ENCODE peak calls at places on chromosome 16, in five cellular contexts. T is activated CD4-positive, alpha-beta T cell treated with anti-CD3 and anti-CD28 coated beads for 36 hours; L is T-helper 1 cell; H is CD8-positive, alpha-beta T cell; J is iPS-NIHi11. Y is an unnamed sample.

GRCh38 chr16:87956771-87957279 is 5.6 kb downstream of the BANP start:
- DNase-seq in T (peak), L (peak), H (no peak), J (no peak), Y (no peak)

GRCh38 chr16:66954097-66954659 is 6.9 kb upstream of the CES3 start:
- DNase-seq in T (peak), L (peak), H (peak), J (peak), Y (peak)

GRCh38 chr16:2700786-2701185 is 18.5 kb downstream of the KCTD5 start:
- DNase-seq in T (no peak), L (no peak), H (no peak), J (no peak), Y (no peak)

GRCh38 chr16:53817117-53817516 is 113.2 kb downstream of the FTO start:
- DNase-seq in T (no peak), L (no peak), H (no peak), J (no peak), Y (peak)

GRCh38 chr16:86697715-86698114 is 119.4 kb downstream of the FOXL1 start:
- DNase-seq in T (no peak), L (no peak), H (no peak), J (no peak), Y (no peak)

GRCh38 chr16:57754354-57755060 is 18.9 kb downstream of the KATNB1 start:
- DNase-seq in T (no peak), L (no peak), H (no peak), J (no peak), Y (no peak)

GRCh38 chr16:27403601-27403992 is 1.6 kb downstream of the IL21R start:
- DNase-seq in T (peak), L (peak), H (no peak), J (no peak), Y (no peak)

GRCh38 chr16:85557976-85558589 is 55.0 kb upstream of the GSE1 start:
- DNase-seq in T (peak), L (no peak), H (no peak), J (no peak), Y (peak)

GRCh38 chr16:71460246-71460645 is 1.8 kb downstream of the ZNF23 start:
- DNase-seq in T (no peak), L (no peak), H (no peak), J (no peak), Y (no peak)

GRCh38 chr16:28513484-28514181 is 7.0 kb upstream of the IL27 start:
- DNase-seq in T (no peak), L (no peak), H (no peak), J (no peak), Y (no peak)

GRCh38 chr16:19810817-19811731 is 73.6 kb downstream of the GPRC5B start:
- DNase-seq in T (no peak), L (no peak), H (no peak), J (no peak), Y (no peak)

GRCh38 chr16:51049276-51049675 is 101.8 kb downstream of the SALL1 start:
- DNase-seq in T (no peak), L (no peak), H (no peak), J (no peak), Y (no peak)

GRCh38 chr16:1142911-1143310 is 10.0 kb upstream of the CACNA1H start:
- DNase-seq in T (no peak), L (no peak), H (no peak), J (no peak), Y (no peak)

GRCh38 chr16:90035902-90036301 is 16.6 kb upstream of the DBNDD1 start:
- DNase-seq in T (no peak), L (no peak), H (no peak), J (peak), Y (no peak)

GRCh38 chr16:17360810-17361209 is 110.0 kb downstream of the XYLT1 start:
- DNase-seq in T (no peak), L (no peak), H (no peak), J (no peak), Y (no peak)

GRCh38 chr16:67435758-67436164 is 4.8 kb downstream of the HSD11B2 start:
- DNase-seq in T (no peak), L (no peak), H (no peak), J (peak), Y (no peak)

GRCh38 chr16:9099131-9099625 is 7.7 kb downstream of the HAPSTR1 start:
- DNase-seq in T (peak), L (peak), H (no peak), J (no peak), Y (peak)

GRCh38 chr16:70759666-70760065 is 41.3 kb downstream of the VAC14 start:
- DNase-seq in T (no peak), L (no peak), H (no peak), J (no peak), Y (no peak)

GRCh38 chr16:35516551-35516950 is 2057.1 kb downstream of the TP53TG3F start:
- DNase-seq in T (no peak), L (no peak), H (no peak), J (no peak), Y (no peak)

GRCh38 chr16:50548659-50549560 is 714 bp downstream of the NKD1 start:
- DNase-seq in T (no peak), L (peak), H (peak), J (no peak), Y (no peak)

GRCh38 chr16:49483251-49483650 is 109.6 kb downstream of the C16orf78 start:
- DNase-seq in T (no peak), L (no peak), H (no peak), J (no peak), Y (no peak)

GRCh38 chr16:13793788-13794461 is 126.0 kb upstream of the ERCC4 start:
- DNase-seq in T (no peak), L (no peak), H (no peak), J (no peak), Y (peak)

GRCh38 chr16:86120982-86121242 is 221.9 kb downstream of the IRF8 start:
- DNase-seq in T (no peak), L (no peak), H (no peak), J (no peak), Y (no peak)